ENCODE peak calls at places on chromosomes 3 and 15, in seven cellular contexts. One of them, this sample, is unnamed.

GRCh38 chr3:149494759-149495580 is 20.5 kb downstream of the TM4SF4 start:
- DNase-seq in hippocampal formation: no peak
- DNase-seq in HCEC 1CT: peak; percentile 60
- DNase-seq in brain microvascular endothelial cell: peak; percentile 74
- DNase-seq in mucosa of gallbladder: no peak
- DNase-seq in AG08395: peak; percentile 71
- DNase-seq in KBM-7: no peak
- DNase-seq in this sample: no peak

GRCh38 chr3:7503431-7503830 is 642.5 kb downstream of the GRM7 start:
- DNase-seq in hippocampal formation: no peak
- DNase-seq in HCEC 1CT: no peak
- DNase-seq in brain microvascular endothelial cell: no peak
- DNase-seq in mucosa of gallbladder: no peak
- DNase-seq in AG08395: no peak
- DNase-seq in KBM-7: no peak
- DNase-seq in this sample: no peak

GRCh38 chr15:56233549-56233948 is 10.1 kb downstream of the RFX7 start:
- DNase-seq in hippocampal formation: no peak
- DNase-seq in HCEC 1CT: no peak
- DNase-seq in brain microvascular endothelial cell: no peak
- DNase-seq in mucosa of gallbladder: no peak
- DNase-seq in AG08395: no peak
- DNase-seq in KBM-7: no peak
- DNase-seq in this sample: no peak

GRCh38 chr15:95616306-95616705 is 714.2 kb upstream of the NR2F2 start:
- DNase-seq in hippocampal formation: no peak
- DNase-seq in HCEC 1CT: no peak
- DNase-seq in brain microvascular endothelial cell: no peak
- DNase-seq in mucosa of gallbladder: no peak
- DNase-seq in AG08395: no peak
- DNase-seq in KBM-7: no peak
- DNase-seq in this sample: no peak

GRCh38 chr3:106345353-106346027 is 476.7 kb upstream of the CBLB start:
- DNase-seq in hippocampal formation: no peak
- DNase-seq in HCEC 1CT: peak; percentile 94
- DNase-seq in brain microvascular endothelial cell: peak; percentile 84
- DNase-seq in mucosa of gallbladder: no peak
- DNase-seq in AG08395: peak; percentile 78
- DNase-seq in KBM-7: peak; percentile 16
- DNase-seq in this sample: no peak

GRCh38 chr3:64410226-64410625 is 185.0 kb upstream of the PRICKLE2 start:
- DNase-seq in hippocampal formation: no peak
- DNase-seq in HCEC 1CT: no peak
- DNase-seq in brain microvascular endothelial cell: no peak
- DNase-seq in mucosa of gallbladder: no peak
- DNase-seq in AG08395: no peak
- DNase-seq in KBM-7: no peak
- DNase-seq in this sample: no peak

GRCh38 chr3:13081603-13082360 is 8.6 kb upstream of the IQSEC1 start:
- DNase-seq in hippocampal formation: no peak
- DNase-seq in HCEC 1CT: no peak
- DNase-seq in brain microvascular endothelial cell: no peak
- DNase-seq in mucosa of gallbladder: no peak
- DNase-seq in AG08395: no peak
- DNase-seq in KBM-7: no peak
- DNase-seq in this sample: no peak

GRCh38 chr3:138389841-138390581 is 41.6 kb downstream of the MRAS start:
- DNase-seq in hippocampal formation: no peak
- DNase-seq in HCEC 1CT: peak; percentile 74
- DNase-seq in brain microvascular endothelial cell: peak; percentile 93
- DNase-seq in mucosa of gallbladder: no peak
- DNase-seq in AG08395: peak; percentile 92
- DNase-seq in KBM-7: no peak
- DNase-seq in this sample: no peak

GRCh38 chr3:30227571-30228301 is 378.7 kb upstream of the TGFBR2 start:
- DNase-seq in hippocampal formation: no peak
- DNase-seq in HCEC 1CT: peak; percentile 91
- DNase-seq in brain microvascular endothelial cell: peak; percentile 71
- DNase-seq in mucosa of gallbladder: no peak
- DNase-seq in AG08395: peak; percentile 39
- DNase-seq in KBM-7: peak; percentile 94
- DNase-seq in this sample: no peak

GRCh38 chr15:39127151-39127815 is 453.6 kb upstream of the THBS1 start:
- DNase-seq in hippocampal formation: no peak
- DNase-seq in HCEC 1CT: no peak
- DNase-seq in brain microvascular endothelial cell: no peak
- DNase-seq in mucosa of gallbladder: no peak
- DNase-seq in AG08395: peak; percentile 43
- DNase-seq in KBM-7: no peak
- DNase-seq in this sample: no peak